ENCODE peak calls at places on chromosomes 16 and 17, in eight cellular contexts. One of them, this sample, is unnamed.

GRCh38 chr16:48947371-48947713 is 334.3 kb downstream of the CBLN1 start:
- ATAC-seq in activated CD8-positive, alpha-beta memory T cell treated with anti-CD3 and anti-CD28 coated beads, Interleukin-2, amount 10 ng/mL, durations not matched to agents 7 days and 5 days: no peak
- ATAC-seq in left cardiac atrium: peak
- ATAC-seq in memory B cell: no peak
- ATAC-seq in pancreas: no peak
- ATAC-seq in activated naive CD8-positive, alpha-beta T cell treated with anti-CD3 and anti-CD28 coated beads, Interleukin-2, amount 10 ng/mL, durations not matched to agents 7 days and 5 days: no peak
- ATAC-seq in activated CD8-positive, alpha-beta T cell treated with anti-CD3 and anti-CD28 coated beads for 36 hours: no peak
- ATAC-seq in right lobe of liver: no peak
- ATAC-seq in this sample: no peak

GRCh38 chr17:58092797-58093385 is 9.7 kb downstream of the DYNLL2 start:
- ATAC-seq in activated CD8-positive, alpha-beta T cell treated with anti-CD3 and anti-CD28 coated beads for 36 hours: no peak
- ATAC-seq in pancreas: no peak
- ATAC-seq in right lobe of liver: no peak
- ATAC-seq in activated naive CD8-positive, alpha-beta T cell treated with anti-CD3 and anti-CD28 coated beads, Interleukin-2, amount 10 ng/mL, durations not matched to agents 7 days and 5 days: no peak
- ATAC-seq in activated CD8-positive, alpha-beta memory T cell treated with anti-CD3 and anti-CD28 coated beads, Interleukin-2, amount 10 ng/mL, durations not matched to agents 7 days and 5 days: no peak
- ATAC-seq in left cardiac atrium: no peak
- ATAC-seq in memory B cell: no peak
- ATAC-seq in this sample: no peak

GRCh38 chr16:11128211-11129123 is 127.5 kb downstream of the SOCS1 start:
- ATAC-seq in memory B cell: no peak
- ATAC-seq in activated CD8-positive, alpha-beta T cell treated with anti-CD3 and anti-CD28 coated beads for 36 hours: peak
- ATAC-seq in activated naive CD8-positive, alpha-beta T cell treated with anti-CD3 and anti-CD28 coated beads, Interleukin-2, amount 10 ng/mL, durations not matched to agents 7 days and 5 days: peak
- ATAC-seq in pancreas: no peak
- ATAC-seq in activated CD8-positive, alpha-beta memory T cell treated with anti-CD3 and anti-CD28 coated beads, Interleukin-2, amount 10 ng/mL, durations not matched to agents 7 days and 5 days: peak
- ATAC-seq in right lobe of liver: peak
- ATAC-seq in left cardiac atrium: peak
- ATAC-seq in this sample: no peak

GRCh38 chr17:8080208-8080798 is 7.2 kb downstream of the ALOX12B start:
- ATAC-seq in right lobe of liver: no peak
- ATAC-seq in activated naive CD8-positive, alpha-beta T cell treated with anti-CD3 and anti-CD28 coated beads, Interleukin-2, amount 10 ng/mL, durations not matched to agents 7 days and 5 days: no peak
- ATAC-seq in pancreas: peak
- ATAC-seq in left cardiac atrium: no peak
- ATAC-seq in activated CD8-positive, alpha-beta T cell treated with anti-CD3 and anti-CD28 coated beads for 36 hours: no peak
- ATAC-seq in memory B cell: no peak
- ATAC-seq in activated CD8-positive, alpha-beta memory T cell treated with anti-CD3 and anti-CD28 coated beads, Interleukin-2, amount 10 ng/mL, durations not matched to agents 7 days and 5 days: no peak
- ATAC-seq in this sample: no peak

GRCh38 chr17:4043862-4044261 is 79.6 kb upstream of the ATP2A3 start:
- ATAC-seq in pancreas: no peak
- ATAC-seq in memory B cell: no peak
- ATAC-seq in activated CD8-positive, alpha-beta memory T cell treated with anti-CD3 and anti-CD28 coated beads, Interleukin-2, amount 10 ng/mL, durations not matched to agents 7 days and 5 days: peak
- ATAC-seq in right lobe of liver: no peak
- ATAC-seq in activated CD8-positive, alpha-beta T cell treated with anti-CD3 and anti-CD28 coated beads for 36 hours: peak
- ATAC-seq in activated naive CD8-positive, alpha-beta T cell treated with anti-CD3 and anti-CD28 coated beads, Interleukin-2, amount 10 ng/mL, durations not matched to agents 7 days and 5 days: peak
- ATAC-seq in left cardiac atrium: no peak
- ATAC-seq in this sample: peak

GRCh38 chr17:14334919-14335318 is 34.0 kb downstream of the HS3ST3B1 start:
- ATAC-seq in activated CD8-positive, alpha-beta T cell treated with anti-CD3 and anti-CD28 coated beads for 36 hours: no peak
- ATAC-seq in pancreas: no peak
- ATAC-seq in left cardiac atrium: no peak
- ATAC-seq in right lobe of liver: no peak
- ATAC-seq in activated naive CD8-positive, alpha-beta T cell treated with anti-CD3 and anti-CD28 coated beads, Interleukin-2, amount 10 ng/mL, durations not matched to agents 7 days and 5 days: no peak
- ATAC-seq in memory B cell: no peak
- ATAC-seq in activated CD8-positive, alpha-beta memory T cell treated with anti-CD3 and anti-CD28 coated beads, Interleukin-2, amount 10 ng/mL, durations not matched to agents 7 days and 5 days: no peak
- ATAC-seq in this sample: no peak

GRCh38 chr16:7613518-7613917 is 280.9 kb downstream of the RBFOX1 start:
- ATAC-seq in activated naive CD8-positive, alpha-beta T cell treated with anti-CD3 and anti-CD28 coated beads, Interleukin-2, amount 10 ng/mL, durations not matched to agents 7 days and 5 days: no peak
- ATAC-seq in activated CD8-positive, alpha-beta T cell treated with anti-CD3 and anti-CD28 coated beads for 36 hours: no peak
- ATAC-seq in right lobe of liver: no peak
- ATAC-seq in left cardiac atrium: no peak
- ATAC-seq in pancreas: no peak
- ATAC-seq in memory B cell: no peak
- ATAC-seq in activated CD8-positive, alpha-beta memory T cell treated with anti-CD3 and anti-CD28 coated beads, Interleukin-2, amount 10 ng/mL, durations not matched to agents 7 days and 5 days: no peak
- ATAC-seq in this sample: no peak

GRCh38 chr16:86566966-86567700 is 504 bp downstream of the FOXC2 start:
- ATAC-seq in activated CD8-positive, alpha-beta T cell treated with anti-CD3 and anti-CD28 coated beads for 36 hours: no peak
- ATAC-seq in memory B cell: no peak
- ATAC-seq in activated CD8-positive, alpha-beta memory T cell treated with anti-CD3 and anti-CD28 coated beads, Interleukin-2, amount 10 ng/mL, durations not matched to agents 7 days and 5 days: no peak
- ATAC-seq in pancreas: no peak
- ATAC-seq in left cardiac atrium: peak
- ATAC-seq in right lobe of liver: no peak
- ATAC-seq in activated naive CD8-positive, alpha-beta T cell treated with anti-CD3 and anti-CD28 coated beads, Interleukin-2, amount 10 ng/mL, durations not matched to agents 7 days and 5 days: no peak
- ATAC-seq in this sample: no peak

GRCh38 chr16:11088432-11088794 is 144.0 kb downstream of the CLEC16A start:
- ATAC-seq in pancreas: no peak
- ATAC-seq in activated naive CD8-positive, alpha-beta T cell treated with anti-CD3 and anti-CD28 coated beads, Interleukin-2, amount 10 ng/mL, durations not matched to agents 7 days and 5 days: peak
- ATAC-seq in right lobe of liver: no peak
- ATAC-seq in memory B cell: no peak
- ATAC-seq in activated CD8-positive, alpha-beta T cell treated with anti-CD3 and anti-CD28 coated beads for 36 hours: peak
- ATAC-seq in activated CD8-positive, alpha-beta memory T cell treated with anti-CD3 and anti-CD28 coated beads, Interleukin-2, amount 10 ng/mL, durations not matched to agents 7 days and 5 days: peak
- ATAC-seq in left cardiac atrium: no peak
- ATAC-seq in this sample: no peak

GRCh38 chr17:33497623-33498022 is 204.5 kb upstream of the ASIC2 start:
- ATAC-seq in pancreas: no peak
- ATAC-seq in left cardiac atrium: no peak
- ATAC-seq in activated CD8-positive, alpha-beta T cell treated with anti-CD3 and anti-CD28 coated beads for 36 hours: no peak
- ATAC-seq in right lobe of liver: no peak
- ATAC-seq in activated naive CD8-positive, alpha-beta T cell treated with anti-CD3 and anti-CD28 coated beads, Interleukin-2, amount 10 ng/mL, durations not matched to agents 7 days and 5 days: no peak
- ATAC-seq in memory B cell: no peak
- ATAC-seq in activated CD8-positive, alpha-beta memory T cell treated with anti-CD3 and anti-CD28 coated beads, Interleukin-2, amount 10 ng/mL, durations not matched to agents 7 days and 5 days: no peak
- ATAC-seq in this sample: no peak

GRCh38 chr17:3802461-3803307 is 1.7 kb upstream of the ITGAE start:
- ATAC-seq in memory B cell: no peak
- ATAC-seq in right lobe of liver: peak
- ATAC-seq in activated CD8-positive, alpha-beta T cell treated with anti-CD3 and anti-CD28 coated beads for 36 hours: no peak
- ATAC-seq in activated CD8-positive, alpha-beta memory T cell treated with anti-CD3 and anti-CD28 coated beads, Interleukin-2, amount 10 ng/mL, durations not matched to agents 7 days and 5 days: no peak
- ATAC-seq in pancreas: peak
- ATAC-seq in left cardiac atrium: peak
- ATAC-seq in activated naive CD8-positive, alpha-beta T cell treated with anti-CD3 and anti-CD28 coated beads, Interleukin-2, amount 10 ng/mL, durations not matched to agents 7 days and 5 days: no peak
- ATAC-seq in this sample: no peak

GRCh38 chr16:17372383-17372782 is 98.4 kb downstream of the XYLT1 start:
- ATAC-seq in left cardiac atrium: no peak
- ATAC-seq in memory B cell: no peak
- ATAC-seq in activated naive CD8-positive, alpha-beta T cell treated with anti-CD3 and anti-CD28 coated beads, Interleukin-2, amount 10 ng/mL, durations not matched to agents 7 days and 5 days: no peak
- ATAC-seq in pancreas: no peak
- ATAC-seq in right lobe of liver: no peak
- ATAC-seq in activated CD8-positive, alpha-beta memory T cell treated with anti-CD3 and anti-CD28 coated beads, Interleukin-2, amount 10 ng/mL, durations not matched to agents 7 days and 5 days: no peak
- ATAC-seq in activated CD8-positive, alpha-beta T cell treated with anti-CD3 and anti-CD28 coated beads for 36 hours: no peak
- ATAC-seq in this sample: no peak